ENCODE peak calls at places on chromosome 12, in five cellular contexts. D is HepG2, B is spleen, C is GM23338, T is breast epithelium. V is an unnamed sample.

GRCh38 chr12:98345308-98345876 is 170.0 kb upstream of the TMPO start:
- DNase-seq in B (no peak), T (no peak), D (no peak), C (no peak), V (no peak)

GRCh38 chr12:124764451-124764850 is 99.2 kb downstream of the SCARB1 start:
- DNase-seq in T (no peak), B (no peak), D (no peak), C (peak; percentile 73), V (no peak)

GRCh38 chr12:42824327-42824726 is 234.8 kb upstream of the PRICKLE1 start:
- DNase-seq in C (no peak), B (no peak), D (no peak), T (no peak), V (no peak)

GRCh38 chr12:31589896-31590729 is 823 bp downstream of the DENND5B start:
- DNase-seq in B (peak; percentile 90), C (peak; percentile 72), D (peak; percentile 89), T (no peak), V (peak; percentile 40)

GRCh38 chr12:92077530-92077929 is 68.1 kb downstream of the BTG1 start:
- DNase-seq in T (no peak), C (no peak), B (no peak), D (no peak), V (no peak)

GRCh38 chr12:94656556-94656955 is 6.2 kb upstream of the TMCC3 start:
- DNase-seq in T (no peak), B (no peak), D (no peak), C (no peak), V (no peak)

GRCh38 chr12:47907851-47908454 is 3.2 kb upstream of the VDR start:
- DNase-seq in T (no peak), B (no peak), D (peak; percentile 41), C (no peak), V (no peak)

GRCh38 chr12:13425766-13426165 is 229.2 kb downstream of the EMP1 start:
- DNase-seq in D (no peak), T (no peak), C (no peak), B (no peak), V (no peak)

GRCh38 chr12:108884116-108885012 is 4.5 kb downstream of the DAO start:
- DNase-seq in B (peak; percentile 81), T (no peak), D (peak; percentile 14), C (peak; percentile 82), V (peak; percentile 48)

GRCh38 chr12:112352921-112353320 is 29.3 kb downstream of the HECTD4 start:
- DNase-seq in C (no peak), D (no peak), B (no peak), T (no peak), V (no peak)

GRCh38 chr12:11765817-11766794 is 116.6 kb downstream of the ETV6 start:
- DNase-seq in B (peak; percentile 83), D (no peak), C (no peak), T (no peak), V (no peak)

GRCh38 chr12:96099986-96100385 is 64.6 kb upstream of the LTA4H start:
- DNase-seq in C (no peak), B (peak; percentile 80), D (no peak), T (no peak), V (no peak)

GRCh38 chr12:98808243-98808895 is 163.3 kb downstream of the APAF1 start:
- DNase-seq in C (peak; percentile 18), B (no peak), T (no peak), D (no peak), V (no peak)

GRCh38 chr12:80815351-80815750 is 98.6 kb downstream of the MYF5 start:
- DNase-seq in B (no peak), C (no peak), D (no peak), T (no peak), V (no peak)

GRCh38 chr12:51904951-51905471 is 2.3 kb upstream of the ACVRL1 start:
- DNase-seq in C (no peak), D (no peak), T (no peak), B (no peak), V (no peak)

GRCh38 chr12:9736931-9737705 is 4.2 kb upstream of the CLECL1 start:
- DNase-seq in B (no peak), D (no peak), T (no peak), C (no peak), V (no peak)

GRCh38 chr12:55687746-55688145 is 20.0 kb downstream of the ITGA7 start:
- DNase-seq in C (no peak), D (no peak), B (peak; percentile 44), T (no peak), V (no peak)

GRCh38 chr12:41564816-41565215 is 376.7 kb downstream of the PDZRN4 start:
- DNase-seq in B (no peak), C (no peak), D (no peak), T (no peak), V (no peak)

GRCh38 chr12:11705010-11705409 is 55.5 kb downstream of the ETV6 start:
- DNase-seq in B (no peak), D (peak; percentile 69), C (no peak), T (no peak), V (no peak)

GRCh38 chr12:121942145-121942718 is 23.8 kb downstream of the CFAP251 start:
- DNase-seq in T (no peak), D (no peak), B (no peak), C (no peak), V (no peak)

GRCh38 chr12:88946377-88946997 is 366.2 kb upstream of the KITLG start:
- DNase-seq in B (no peak), D (no peak), T (no peak), C (no peak), V (no peak)

GRCh38 chr12:90360300-90360699 is 594.7 kb downstream of the CCER1 start:
- DNase-seq in T (no peak), C (no peak), B (no peak), D (no peak), V (no peak)

GRCh38 chr12:1927751-1928351 is 9.4 kb upstream of the CACNA2D4 start:
- DNase-seq in D (no peak), C (no peak), T (no peak), B (peak; percentile 73), V (no peak)

GRCh38 chr12:27179399-27180214 is 64.5 kb upstream of the STK38L start:
- DNase-seq in B (no peak), C (no peak), D (peak; percentile 25), T (no peak), V (no peak)

GRCh38 chr12:107684990-107685359 is 624 bp upstream of the PWP1 start:
- DNase-seq in B (no peak), T (no peak), D (peak; percentile 96), C (peak; percentile 81), V (no peak)

GRCh38 chr12:60394680-60395079 is 798.9 kb downstream of the SLC16A7 start:
- DNase-seq in T (no peak), D (no peak), C (no peak), B (no peak), V (no peak)

GRCh38 chr12:108839011-108839889 is 18.1 kb downstream of the SSH1 start:
- DNase-seq in D (no peak), C (no peak), B (peak; percentile 87), T (peak; percentile 60), V (no peak)

GRCh38 chr12:86697916-86698315 is 441.7 kb upstream of the MGAT4C start:
- DNase-seq in D (no peak), T (no peak), C (no peak), B (no peak), V (no peak)

GRCh38 chr12:120229583-120230325 is 28.8 kb upstream of the RPLP0 start:
- DNase-seq in D (no peak), T (no peak), C (peak; percentile 50), B (no peak), V (no peak)

DNA sequence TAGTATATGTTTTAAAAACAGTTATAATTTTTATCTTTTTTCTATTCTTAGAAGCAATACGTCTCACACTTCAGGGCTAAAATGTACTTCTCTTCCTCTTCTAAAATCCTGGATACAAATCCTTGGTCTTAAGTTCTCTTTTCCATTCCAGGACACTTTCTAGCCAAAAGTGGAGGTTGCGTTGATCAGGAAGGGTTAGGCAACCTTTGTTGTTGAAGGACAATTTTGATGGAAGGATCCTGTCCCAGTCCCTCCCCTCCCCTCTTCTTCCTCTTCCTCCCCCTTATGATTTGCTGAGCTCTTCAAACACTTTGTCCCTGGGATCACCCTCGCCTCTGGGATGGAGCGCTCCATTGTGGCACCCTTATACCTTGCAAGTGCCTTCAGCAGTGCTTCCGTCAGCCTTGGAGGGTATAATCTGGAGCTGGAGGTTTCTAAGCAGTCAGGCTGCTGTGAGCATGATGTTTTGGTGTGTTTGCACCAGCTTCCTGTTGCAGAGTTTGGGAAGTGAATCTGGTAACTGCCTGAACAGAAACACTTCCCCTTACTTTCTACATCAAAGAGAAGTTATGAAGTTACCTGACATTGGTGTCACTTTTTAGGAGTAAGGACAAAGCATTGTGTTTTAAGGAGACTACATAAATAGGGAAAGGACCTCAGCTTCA is 87.4 kb upstream of the SLC38A2 start:
- DNase-seq in T (no peak), B (no peak), D (no peak), C (no peak), V (no peak)
- TF ChIP-seq POLR2AphosphoS5 in T (no peak), B (peak; percentile 47), D (no peak), C (no peak), V (no peak)

GRCh38 chr12:116189692-116190091 is 87.8 kb downstream of the MED13L start:
- DNase-seq in C (no peak), D (no peak), B (no peak), T (no peak), V (no peak)

GRCh38 chr12:116186482-116187157 is 90.9 kb downstream of the MED13L start:
- DNase-seq in D (peak; percentile 36), C (no peak), T (no peak), B (no peak), V (no peak)

GRCh38 chr12:116187158-116187511 is 90.4 kb downstream of the MED13L start:
- DNase-seq in T (no peak), C (no peak), B (no peak), D (no peak), V (no peak)

GRCh38 chr12:116184766-116185165 is 92.7 kb downstream of the MED13L start:
- DNase-seq in C (no peak), B (no peak), D (no peak), T (no peak), V (no peak)

GRCh38 chr12:116188581-116188980 is 88.9 kb downstream of the MED13L start:
- DNase-seq in T (no peak), C (no peak), D (no peak), B (no peak), V (no peak)
- TF ChIP-seq POLR2AphosphoS5 in T (no peak), C (no peak), D (no peak), B (no peak), V (no peak)

GRCh38 chr12:131430158-131430772 is 280.6 kb upstream of the SFSWAP start:
- DNase-seq in T (no peak), B (peak; percentile 47), D (no peak), C (no peak), V (no peak)
- TF ChIP-seq POLR2AphosphoS5 in T (no peak), B (no peak), D (no peak), C (no peak), V (no peak)

GRCh38 chr12:16605666-16606116 is 271 bp downstream of the LMO3 start:
- DNase-seq in D (peak; percentile 9), T (no peak), B (no peak), C (peak; percentile 12), V (no peak)
- TF ChIP-seq POLR2AphosphoS5 in D (no peak), T (no peak), B (no peak), C (no peak), V (no peak)

DNA sequence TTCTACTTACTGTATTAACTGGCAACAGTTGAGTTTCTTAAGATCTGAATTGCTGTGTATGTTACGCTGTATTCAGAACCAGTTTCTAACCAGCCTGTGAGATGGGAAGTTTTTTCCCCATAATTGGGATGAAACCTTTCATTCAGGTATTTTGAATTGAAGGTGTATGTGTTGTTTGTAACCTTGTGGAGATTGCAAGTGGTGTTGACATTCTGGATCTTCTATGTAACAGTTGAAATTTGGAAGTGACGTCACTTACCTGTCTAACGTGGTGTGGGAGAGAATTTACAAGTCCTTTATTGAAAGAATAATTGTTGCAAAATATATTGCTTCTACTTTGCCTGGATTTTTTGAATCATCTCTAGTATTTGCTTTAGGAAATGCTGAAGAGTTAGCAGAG is 5.5 kb downstream of the RAN start:
- DNase-seq in T (no peak), B (no peak), D (no peak), C (no peak), V (no peak)
- TF ChIP-seq POLR2AphosphoS5 in T (no peak), B (no peak), D (peak; percentile 44), C (peak; percentile 33), V (peak; percentile 43)